ENCODE peak calls at places on chromosomes 3 and 15, in four cellular contexts. X, N, Q and S are unnamed samples.

GRCh38 chr3:171600030-171600429 is 139.8 kb upstream of the TNIK start:
- DNase-seq in N (no peak), Q (no peak), X (no peak), S (no peak)

GRCh38 chr3:71131385-71131871 is 452.1 kb downstream of the FOXP1 start:
- DNase-seq in Q (no peak), N (no peak), X (no peak), S (no peak)

GRCh38 chr3:111845996-111846395 is 13.1 kb upstream of the PHLDB2 start:
- DNase-seq in Q (no peak), X (no peak), N (no peak), S (no peak)

GRCh38 chr15:27486036-27486435 is 515.1 kb downstream of the GABRG3 start:
- DNase-seq in X (no peak), Q (no peak), N (no peak), S (no peak)

GRCh38 chr3:129312671-129313414 is 34.2 kb downstream of the HMCES start:
- DNase-seq in Q (no peak), N (no peak), X (no peak), S (no peak)

GRCh38 chr15:65086680-65087111 is 10.2 kb downstream of the KBTBD13 start:
- DNase-seq in Q (no peak), X (peak; percentile 43), N (no peak), S (no peak)

GRCh38 chr3:11452312-11452711 is 180.1 kb downstream of the ATG7 start:
- DNase-seq in Q (no peak), X (no peak), N (no peak), S (no peak)

GRCh38 chr3:128804017-128804816 is 75.2 kb upstream of the ACAD9 start:
- DNase-seq in X (no peak), Q (no peak), N (no peak), S (no peak)

GRCh38 chr3:4524423-4524769 is 31.2 kb downstream of the ITPR1 start:
- DNase-seq in X (no peak), N (no peak), Q (no peak), S (no peak)

GRCh38 chr3:111636506-111636905 is 41.4 kb upstream of the ZBED2 start:
- DNase-seq in X (no peak), N (no peak), Q (no peak), S (no peak)

GRCh38 chr15:91896656-91897055 is 43.1 kb downstream of the SLCO3A1 start:
- DNase-seq in X (no peak), N (no peak), Q (no peak), S (no peak)

GRCh38 chr3:53885239-53885638 is 3.3 kb upstream of the ACTR8 start:
- DNase-seq in N (no peak), Q (no peak), X (no peak), S (no peak)

GRCh38 chr3:38587548-38588131 is 61.8 kb downstream of the SCN5A start:
- DNase-seq in N (peak; percentile 6), X (no peak), Q (no peak), S (no peak)

GRCh38 chr3:150377601-150378466 is 30.3 kb upstream of the TSC22D2 start:
- DNase-seq in N (no peak), Q (no peak), X (no peak), S (no peak)

GRCh38 chr15:37117030-37117429 is 16.7 kb upstream of the MEIS2 start:
- DNase-seq in X (no peak), N (no peak), Q (no peak), S (no peak)

GRCh38 chr15:69881760-69882159 is 216.0 kb downstream of the TLE3 start:
- DNase-seq in N (no peak), X (no peak), Q (no peak), S (no peak)

GRCh38 chr3:31077021-31077601 is 182.7 kb upstream of the GADL1 start:
- DNase-seq in N (peak; percentile 29), Q (no peak), X (peak; percentile 27), S (no peak)

GRCh38 chr3:152352559-152352958 is 83.8 kb downstream of the MBNL1 start:
- DNase-seq in Q (no peak), X (no peak), N (no peak), S (no peak)

GRCh38 chr15:33912326-33912725 is 56.0 kb upstream of the CHRM5 start:
- DNase-seq in Q (no peak), N (no peak), X (no peak), S (no peak)

GRCh38 chr15:40106203-40107161 is 2.2 kb downstream of the BMF start:
- DNase-seq in Q (peak; percentile 71), N (no peak), X (peak; percentile 54), S (peak; percentile 80)

GRCh38 chr3:11808231-11808630 is 38.5 kb downstream of the TAMM41 start:
- DNase-seq in X (no peak), N (no peak), Q (no peak), S (no peak)

GRCh38 chr3:56297281-56297680 is 171.0 kb downstream of the ERC2 start:
- DNase-seq in Q (no peak), N (no peak), X (no peak), S (no peak)

GRCh38 chr3:178325330-178325729 is 210.9 kb upstream of the KCNMB2 start:
- DNase-seq in Q (no peak), N (no peak), X (no peak), S (no peak)

GRCh38 chr3:73558399-73559075 is 66.2 kb downstream of the PDZRN3 start:
- DNase-seq in Q (no peak), X (no peak), N (peak; percentile 26), S (peak; percentile 77)

GRCh38 chr15:81292516-81293001 is 31.4 kb downstream of the STARD5 start:
- DNase-seq in N (no peak), X (no peak), Q (no peak), S (no peak)

GRCh38 chr15:82624008-82624407 is 23.2 kb downstream of the CPEB1 start:
- DNase-seq in X (no peak), N (no peak), Q (no peak), S (no peak)

GRCh38 chr15:75019916-75020315 is 3.5 kb upstream of the PPCDC start:
- DNase-seq in N (no peak), Q (no peak), X (no peak), S (no peak)

GRCh38 chr3:158845748-158846350 is 44.0 kb downstream of the MFSD1 start:
- DNase-seq in Q (no peak), X (peak; percentile 50), N (no peak), S (no peak)

GRCh38 chr15:30675126-30675525 is 49.2 kb downstream of the ARHGAP11B start:
- DNase-seq in Q (no peak), X (no peak), N (no peak), S (no peak)

GRCh38 chr15:63015618-63016017 is 26.9 kb upstream of the TPM1 start:
- DNase-seq in Q (no peak), N (peak; percentile 38), X (peak; percentile 48), S (peak; percentile 72)

GRCh38 chr3:30368978-30369377 is 237.4 kb upstream of the TGFBR2 start:
- DNase-seq in N (no peak), X (no peak), Q (no peak), S (no peak)

GRCh38 chr3:10753964-10754363 is 62.1 kb upstream of the SLC6A11 start:
- DNase-seq in N (peak; percentile 57), Q (no peak), X (peak; percentile 25), S (no peak)

GRCh38 chr15:57861039-57861638 is 154.6 kb downstream of the POLR2M start:
- DNase-seq in X (peak; percentile 28), Q (no peak), N (peak; percentile 40), S (no peak)

GRCh38 chr15:44312108-44312507 is 23.6 kb downstream of the GOLM2 start:
- DNase-seq in X (no peak), Q (no peak), N (no peak), S (no peak)

GRCh38 chr3:16768956-16769355 is 115.8 kb upstream of the PLCL2 start:
- DNase-seq in N (no peak), Q (no peak), X (no peak), S (no peak)

GRCh38 chr15:75785771-75786563 is 57.3 kb upstream of the UBE2Q2 start:
- DNase-seq in N (peak; percentile 13), X (no peak), Q (no peak), S (no peak)

GRCh38 chr3:170092907-170093306 is 55.1 kb downstream of the GPR160 start:
- DNase-seq in N (no peak), Q (no peak), X (no peak), S (no peak)

GRCh38 chr3:185968168-185968567 is 30.4 kb upstream of the TRA2B start:
- DNase-seq in X (no peak), Q (no peak), N (no peak), S (no peak)

GRCh38 chr3:119702530-119703527 is at the start of gene CFAP91:
- DNase-seq in X (peak; percentile 77), N (peak; percentile 99), Q (peak; percentile 98), S (peak; percentile 93)
- TF ChIP-seq POLR2A in X (no peak), N (peak; percentile 38), Q (peak; percentile 57), S (no peak)

GRCh38 chr3:48759071-48759470 is 42.0 kb upstream of the IP6K2 start:
- DNase-seq in X (no peak), Q (no peak), N (no peak), S (no peak)
- TF ChIP-seq CTCF in X (no peak), Q (no peak), N (no peak), S (no peak)

DNA sequence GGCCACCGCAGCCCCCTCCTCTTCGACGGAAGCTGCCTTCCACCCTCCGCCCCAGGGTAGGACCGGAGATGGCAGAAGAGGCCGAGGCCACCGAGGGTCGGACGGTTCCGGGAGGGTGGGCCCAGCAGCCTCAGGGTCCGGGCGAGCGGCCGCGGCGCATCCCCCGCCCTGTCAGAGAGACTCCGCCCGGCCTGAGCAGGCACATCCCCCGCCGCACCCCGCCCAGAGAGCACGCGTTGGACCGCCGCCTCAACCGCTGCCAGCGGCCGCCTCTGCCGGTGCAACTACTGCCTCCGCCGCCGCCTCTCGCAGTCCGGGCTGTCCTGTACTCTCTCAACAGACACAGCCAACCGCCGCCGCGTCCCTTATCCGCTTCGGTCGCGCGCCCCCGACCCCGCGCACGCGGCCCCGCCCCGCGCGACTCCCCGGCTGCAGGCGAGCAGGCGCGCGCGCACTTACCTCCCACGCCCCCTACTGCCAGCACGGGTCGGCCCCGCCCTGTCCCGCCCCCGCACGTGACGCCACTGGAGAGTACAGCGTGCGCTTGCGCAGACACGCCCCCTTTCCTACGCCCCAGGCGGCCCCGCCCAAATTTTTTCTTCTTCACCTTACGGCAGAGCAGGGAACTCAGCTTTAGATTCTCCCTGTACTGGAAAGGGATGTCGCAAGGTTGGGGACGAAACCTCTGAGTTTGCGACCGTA is at the start of gene MYO9A:
- DNase-seq in Q (peak; percentile 98), N (peak; percentile 98), X (peak; percentile 97), S (peak; percentile 97)
- TF ChIP-seq POLR2A in Q (peak; percentile 29), N (peak; percentile 66), X (peak; percentile 64), S (peak; percentile 92)

DNA sequence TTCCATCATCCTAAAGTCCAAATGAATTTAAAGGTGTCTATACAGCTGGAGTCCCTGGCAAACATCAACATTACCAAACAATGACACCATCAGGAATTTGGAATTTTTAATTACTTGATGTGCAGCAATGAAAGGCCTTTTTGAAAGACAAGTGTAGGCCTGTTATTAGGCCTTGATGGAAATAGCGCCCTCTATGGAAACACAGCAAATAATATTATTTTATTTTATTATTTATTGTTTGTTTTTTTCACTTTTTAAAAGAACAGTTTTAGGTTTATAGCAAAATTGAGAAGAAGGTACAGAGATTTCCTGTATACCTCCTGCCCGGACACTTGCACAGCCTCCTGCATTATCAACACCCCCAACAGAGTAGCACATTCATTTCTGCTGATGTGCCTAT is 18.1 kb upstream of the OR5AC2 start:
- DNase-seq in Q (no peak), X (no peak), N (no peak), S (no peak)
- TF ChIP-seq CTCF in Q (no peak), X (no peak), N (no peak), S (no peak)